ENCODE peak calls at places on chromosome 15, in six cellular contexts. J is pancreas, N is GM23338, T is sigmoid colon, M is PC-3, A is mesendoderm. Y is an unnamed sample.

GRCh38 chr15:84982301-84982920 is 755 bp downstream of the PDE8A start:
- DNase-seq in J (peak), N (peak), T (peak), M (peak), A (peak), Y (peak)

GRCh38 chr15:100958326-100959065 is 39.3 kb downstream of the LRRK1 start:
- DNase-seq in J (no peak), N (no peak), T (no peak), M (peak), A (no peak), Y (peak)

GRCh38 chr15:41993447-41994170 is 21.3 kb upstream of the EHD4 start:
- DNase-seq in J (peak), N (no peak), T (no peak), M (no peak), A (no peak), Y (no peak)

GRCh38 chr15:69666921-69667811 is 214.5 kb downstream of the RPLP1 start:
- DNase-seq in J (no peak), N (no peak), T (no peak), M (no peak), A (no peak), Y (no peak)

GRCh38 chr15:96107922-96108321 is 222.6 kb upstream of the NR2F2 start:
- DNase-seq in J (no peak), N (no peak), T (no peak), M (no peak), A (no peak), Y (peak)

GRCh38 chr15:81027200-81027599 is 26.5 kb downstream of the TLNRD1 start:
- DNase-seq in J (no peak), N (no peak), T (no peak), M (no peak), A (peak), Y (no peak)

GRCh38 chr15:89184886-89185526 is 36.4 kb downstream of the RLBP1 start:
- DNase-seq in J (no peak), N (no peak), T (no peak), M (no peak), A (no peak), Y (no peak)

GRCh38 chr15:69893086-69893485 is 204.6 kb downstream of the TLE3 start:
- DNase-seq in J (no peak), N (no peak), T (no peak), M (no peak), A (no peak), Y (no peak)

GRCh38 chr15:67564590-67565345 is 22.3 kb downstream of the MAP2K5 start:
- DNase-seq in J (no peak), N (no peak), T (no peak), M (no peak), A (no peak), Y (no peak)

GRCh38 chr15:25208735-25209134 is 230.1 kb downstream of the UBE3A start:
- DNase-seq in J (no peak), N (peak), T (no peak), M (no peak), A (no peak), Y (no peak)

GRCh38 chr15:98525625-98526024 is 122.7 kb upstream of the IGF1R start:
- DNase-seq in J (no peak), N (peak), T (peak), M (no peak), A (no peak), Y (no peak)

GRCh38 chr15:90869601-90870353 is 1.4 kb downstream of the FURIN start:
- DNase-seq in J (no peak), N (peak), T (peak), M (peak), A (peak), Y (peak)

GRCh38 chr15:39320886-39321285 is 260.0 kb upstream of the THBS1 start:
- DNase-seq in J (no peak), N (no peak), T (no peak), M (no peak), A (no peak), Y (no peak)

GRCh38 chr15:43143203-43143941 is 10.0 kb downstream of the TMEM62 start:
- DNase-seq in J (no peak), N (no peak), T (no peak), M (peak), A (no peak), Y (no peak)
- H3K27ac ChIP-seq in J (no peak), N (no peak), T (no peak), M (peak), A (no peak), Y (no peak)

GRCh38 chr15:73751481-73751880 is 1.7 kb downstream of the INSYN1 start:
- DNase-seq in J (no peak), N (peak), T (no peak), M (no peak), A (no peak), Y (no peak)

GRCh38 chr15:73754461-73754860 is 1.3 kb upstream of the INSYN1 start:
- DNase-seq in J (no peak), N (no peak), T (no peak), M (no peak), A (no peak), Y (no peak)

GRCh38 chr15:73753250-73754130 is at the start of gene INSYN1:
- DNase-seq in J (peak), N (peak), T (peak), M (no peak), A (peak), Y (peak)

GRCh38 chr15:73751896-73752816 is 995 bp downstream of the INSYN1 start:
- DNase-seq in J (peak), N (peak), T (no peak), M (no peak), A (no peak), Y (peak)

DNA sequence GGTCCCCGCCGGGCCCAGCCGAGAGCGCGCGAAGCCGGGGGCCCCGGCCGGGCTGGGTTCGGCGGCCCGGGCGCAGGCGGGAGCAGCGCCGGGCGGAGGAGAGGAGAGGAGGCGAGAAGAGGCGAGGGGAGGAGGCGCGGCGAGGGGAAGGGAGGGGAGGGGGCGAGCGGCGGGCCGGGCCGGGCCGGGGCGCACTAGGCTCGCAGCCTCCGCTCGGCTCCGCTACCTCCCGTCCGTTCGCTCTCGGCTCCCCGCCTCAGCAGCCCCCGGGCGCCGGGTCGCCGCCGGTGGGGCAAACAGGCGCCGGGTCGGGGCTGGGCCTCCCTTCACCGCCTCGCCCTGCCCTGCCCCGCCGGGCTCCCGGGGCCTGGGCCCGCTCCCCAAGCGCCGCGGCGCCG is 335 bp downstream of the INSYN1 start:
- DNase-seq in J (peak), N (peak), T (no peak), M (no peak), A (peak), Y (peak)
- H3K4me3 ChIP-seq in J (peak), N (peak), T (peak), M (peak), A (peak), Y (peak)

GRCh38 chr15:71530116-71530515 is 280.2 kb upstream of the NR2E3 start:
- DNase-seq in J (no peak), N (no peak), T (no peak), M (no peak), A (no peak), Y (no peak)
- H3K27ac ChIP-seq in J (no peak), N (no peak), T (no peak), M (no peak), A (no peak), Y (no peak)

DNA sequence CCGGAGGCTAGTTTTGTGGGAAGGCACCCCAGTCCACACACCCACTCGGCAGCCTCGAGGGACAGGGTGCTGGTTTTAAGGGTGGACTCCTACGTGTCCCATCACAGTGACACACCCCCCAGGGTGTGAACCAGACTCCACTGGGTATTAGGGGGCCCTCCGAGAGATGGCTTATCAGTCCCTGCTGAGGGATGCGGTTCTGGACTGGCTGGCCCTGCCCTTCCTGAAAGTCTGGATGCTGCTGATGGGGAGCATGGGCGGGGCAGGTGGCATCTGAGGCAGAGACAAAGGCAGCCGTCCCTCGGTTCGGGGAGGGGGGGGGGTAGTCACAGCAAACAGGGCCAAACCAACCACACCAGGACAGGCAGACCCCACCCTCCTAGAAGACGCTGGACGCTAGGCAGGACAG is 939 bp upstream of the ULK3 start:
- DNase-seq in J (no peak), N (no peak), T (no peak), M (no peak), A (no peak), Y (no peak)
- H3K4me3 ChIP-seq in J (no peak), N (peak), T (no peak), M (no peak), A (no peak), Y (no peak)

DNA sequence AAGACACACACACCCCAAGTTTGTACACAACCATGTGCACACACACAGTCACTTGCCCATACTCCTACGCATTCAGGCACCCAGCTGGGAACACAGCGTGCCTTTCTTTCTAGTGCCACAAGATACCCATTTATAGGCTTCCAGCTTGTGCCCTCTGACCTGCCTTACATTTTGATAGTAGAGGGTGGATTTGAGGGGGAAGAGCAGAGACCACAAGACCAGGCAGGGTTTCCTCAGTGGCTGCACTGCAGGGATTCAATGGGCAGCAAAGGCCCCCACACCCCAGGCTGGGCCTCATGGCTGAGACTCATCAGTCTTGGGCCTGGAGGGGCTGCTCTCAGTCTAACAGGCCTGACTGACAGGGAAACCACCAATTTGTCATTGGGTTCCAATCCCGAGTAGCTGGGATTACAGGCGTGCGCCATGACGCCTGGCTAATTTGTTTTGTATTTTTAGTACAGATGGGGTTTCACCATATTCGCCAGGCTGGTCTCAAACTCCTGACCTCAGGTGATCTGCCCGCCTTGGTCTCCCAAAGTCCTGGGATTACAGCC is 18.8 kb upstream of the ANKDD1A start:
- DNase-seq in J (no peak), N (no peak), T (no peak), M (no peak), A (no peak), Y (no peak)
- H3K27ac ChIP-seq in J (peak), N (no peak), T (peak), M (no peak), A (no peak), Y (no peak)

GRCh38 chr15:92881838-92882696 is 18.1 kb upstream of the CHD2 start:
- DNase-seq in J (peak), N (peak), T (peak), M (peak), A (peak), Y (peak)
- H3K4me3 ChIP-seq in J (peak), N (peak), T (peak), M (peak), A (no peak), Y (peak)

DNA sequence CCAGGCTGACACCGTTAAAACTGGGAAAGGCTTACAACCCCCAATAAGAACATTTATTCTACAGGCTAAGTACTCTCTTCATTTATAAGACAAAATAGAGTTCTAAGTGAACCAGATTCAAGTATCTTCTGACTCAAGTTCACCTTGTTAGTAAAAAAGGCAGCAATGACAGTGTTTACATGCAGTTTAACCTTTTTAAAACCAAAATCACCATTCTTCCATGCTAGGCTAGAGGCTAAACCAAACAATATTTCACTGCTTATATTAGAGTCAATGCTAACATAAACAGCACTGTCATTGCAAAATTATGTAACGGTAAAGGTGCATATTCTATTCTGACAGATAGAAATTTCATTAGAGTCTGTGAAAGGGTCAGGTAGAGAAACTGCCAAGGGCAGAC is 118.0 kb downstream of the FBN1 start:
- DNase-seq in J (no peak), N (no peak), T (no peak), M (no peak), A (no peak), Y (no peak)
- H3K27ac ChIP-seq in J (no peak), N (no peak), T (peak), M (no peak), A (no peak), Y (no peak)

GRCh38 chr15:74402873-74403589 is 30.7 kb downstream of the SEMA7A start:
- DNase-seq in J (no peak), N (no peak), T (no peak), M (no peak), A (no peak), Y (no peak)
- H3K4me3 ChIP-seq in J (no peak), N (no peak), T (no peak), M (no peak), A (no peak), Y (no peak)

GRCh38 chr15:48880070-48880634 is 2.2 kb downstream of the EID1 start:
- DNase-seq in J (no peak), N (no peak), T (no peak), M (no peak), A (no peak), Y (no peak)

GRCh38 chr15:48875241-48875640 is 2.7 kb upstream of the EID1 start:
- DNase-seq in J (no peak), N (no peak), T (no peak), M (no peak), A (no peak), Y (no peak)

GRCh38 chr15:48877630-48878595 is at the start of gene EID1:
- DNase-seq in J (peak), N (peak), T (peak), M (peak), A (peak), Y (peak)

GRCh38 chr15:48872632-48873031 is 5.3 kb upstream of the EID1 start:
- DNase-seq in J (no peak), N (no peak), T (no peak), M (no peak), A (no peak), Y (no peak)

GRCh38 chr15:48876057-48876456 is 1.9 kb upstream of the EID1 start:
- DNase-seq in J (no peak), N (no peak), T (no peak), M (no peak), A (no peak), Y (no peak)
- H3K27ac ChIP-seq in J (no peak), N (no peak), T (no peak), M (no peak), A (no peak), Y (no peak)

Y was measured in cardiac muscle cell.